ENCODE peak calls at places on chromosomes 13 and 19, in ten cellular contexts. V is psoas muscle, B is brain microvascular endothelial cell, W is prostate gland, O is lower lobe of right lung, L is adrenal gland, T is uterus, R is fibroblast of pulmonary artery, F is astrocyte of the spinal cord, N is spleen. E is an unnamed sample.

GRCh38 chr19:49425922-49426592 is 869 bp downstream of the GFY start:
- DNase-seq in V (no peak), B (no peak), W (no peak), O (no peak), L (no peak), T (no peak), R (no peak), F (no peak), N (no peak), E (no peak)

GRCh38 chr19:739998-740715 is 10.8 kb upstream of the MISP start:
- DNase-seq in V (peak), B (no peak), W (no peak), O (no peak), L (no peak), T (no peak), R (no peak), F (no peak), N (no peak), E (no peak)

GRCh38 chr19:14471436-14472187 is 3.5 kb downstream of the PTGER1 start:
- DNase-seq in V (no peak), B (no peak), W (no peak), O (no peak), L (no peak), T (no peak), R (no peak), F (no peak), N (no peak), E (no peak)

GRCh38 chr13:38944219-38944618 is 46.4 kb downstream of the STOML3 start:
- DNase-seq in V (no peak), B (no peak), W (no peak), O (no peak), L (no peak), T (no peak), R (no peak), F (no peak), N (no peak), E (no peak)

GRCh38 chr19:1591421-1592022 is 1.1 kb downstream of the MBD3 start:
- DNase-seq in V (no peak), B (no peak), W (no peak), O (no peak), L (peak), T (no peak), R (peak), F (no peak), N (no peak), E (no peak)

GRCh38 chr13:21625366-21625765 is 21.4 kb upstream of the MICU2 start:
- DNase-seq in V (no peak), B (peak), W (no peak), O (no peak), L (peak), T (no peak), R (peak), F (peak), N (no peak), E (no peak)

GRCh38 chr13:100088648-100089601 is at the start of gene PCCA:
- DNase-seq in V (peak), B (peak), W (peak), O (peak), L (peak), T (peak), R (peak), F (peak), N (peak), E (peak)

GRCh38 chr13:98174321-98174720 is 2.7 kb downstream of the RNF113B start:
- DNase-seq in V (no peak), B (no peak), W (no peak), O (no peak), L (no peak), T (no peak), R (no peak), F (peak), N (no peak), E (no peak)

GRCh38 chr19:17394891-17395415 is 957 bp upstream of the CCDC194 start:
- DNase-seq in V (peak), B (no peak), W (no peak), O (peak), L (peak), T (peak), R (peak), F (peak), N (peak), E (no peak)

GRCh38 chr19:35562776-35563175 is 682 bp downstream of the ATP4A start:
- DNase-seq in V (no peak), B (no peak), W (no peak), O (no peak), L (no peak), T (no peak), R (no peak), F (no peak), N (no peak), E (no peak)

GRCh38 chr19:3722443-3723109 is 14.4 kb downstream of the TJP3 start:
- DNase-seq in V (no peak), B (no peak), W (peak), O (peak), L (no peak), T (no peak), R (no peak), F (no peak), N (no peak), E (no peak)

GRCh38 chr13:46660859-46661258 is 107.9 kb downstream of the LRCH1 start:
- DNase-seq in V (no peak), B (no peak), W (no peak), O (no peak), L (no peak), T (no peak), R (no peak), F (no peak), N (no peak), E (no peak)

GRCh38 chr13:77530870-77531269 is 4.6 kb upstream of the SCEL start:
- DNase-seq in V (no peak), B (no peak), W (no peak), O (no peak), L (no peak), T (no peak), R (no peak), F (no peak), N (no peak), E (no peak)

GRCh38 chr19:54959840-54960239 is 6.3 kb upstream of the NLRP2 start:
- DNase-seq in V (no peak), B (no peak), W (no peak), O (no peak), L (no peak), T (no peak), R (no peak), F (no peak), N (no peak), E (no peak)

GRCh38 chr13:110920038-110920437 is 5.2 kb upstream of the ANKRD10 start:
- DNase-seq in V (peak), B (no peak), W (no peak), O (no peak), L (peak), T (no peak), R (no peak), F (no peak), N (no peak), E (no peak)

GRCh38 chr19:10193666-10194499 is 870 bp downstream of the DNMT1 start:
- DNase-seq in V (no peak), B (peak), W (no peak), O (no peak), L (no peak), T (no peak), R (peak), F (peak), N (peak), E (no peak)

GRCh38 chr19:45645068-45645630 is 6.0 kb upstream of the EML2 start:
- DNase-seq in V (peak), B (no peak), W (no peak), O (no peak), L (no peak), T (no peak), R (no peak), F (no peak), N (no peak), E (no peak)
- TF ChIP-seq CTCF in V (no peak), B (no peak), W (no peak), O (no peak), L (no peak), T (no peak), R (no peak), F (no peak), N (no peak), E (no peak)

GRCh38 chr19:13002389-13002898 is 7.2 kb downstream of the NFIX start:
- DNase-seq in V (peak), B (no peak), W (peak), O (no peak), L (no peak), T (no peak), R (no peak), F (no peak), N (no peak), E (no peak)
- TF ChIP-seq CTCF in V (no peak), B (no peak), W (peak), O (peak), L (no peak), T (peak), R (no peak), F (peak), N (no peak), E (peak)

GRCh38 chr13:43408274-43408673 is 378.5 kb downstream of the ENOX1 start:
- DNase-seq in V (no peak), B (no peak), W (no peak), O (no peak), L (no peak), T (no peak), R (no peak), F (no peak), N (no peak), E (no peak)

GRCh38 chr13:43411741-43412140 is 375.0 kb downstream of the ENOX1 start:
- DNase-seq in V (peak), B (no peak), W (no peak), O (no peak), L (no peak), T (peak), R (no peak), F (peak), N (no peak), E (no peak)

GRCh38 chr13:43411211-43411610 is 375.6 kb downstream of the ENOX1 start:
- DNase-seq in V (no peak), B (no peak), W (no peak), O (no peak), L (no peak), T (no peak), R (no peak), F (no peak), N (no peak), E (no peak)

GRCh38 chr13:43414111-43414510 is 372.7 kb downstream of the ENOX1 start:
- DNase-seq in V (no peak), B (no peak), W (no peak), O (no peak), L (no peak), T (no peak), R (no peak), F (no peak), N (no peak), E (no peak)
- TF ChIP-seq CTCF in V (no peak), B (no peak), W (no peak), O (no peak), L (no peak), T (no peak), R (no peak), F (no peak), N (no peak), E (no peak)

DNA sequence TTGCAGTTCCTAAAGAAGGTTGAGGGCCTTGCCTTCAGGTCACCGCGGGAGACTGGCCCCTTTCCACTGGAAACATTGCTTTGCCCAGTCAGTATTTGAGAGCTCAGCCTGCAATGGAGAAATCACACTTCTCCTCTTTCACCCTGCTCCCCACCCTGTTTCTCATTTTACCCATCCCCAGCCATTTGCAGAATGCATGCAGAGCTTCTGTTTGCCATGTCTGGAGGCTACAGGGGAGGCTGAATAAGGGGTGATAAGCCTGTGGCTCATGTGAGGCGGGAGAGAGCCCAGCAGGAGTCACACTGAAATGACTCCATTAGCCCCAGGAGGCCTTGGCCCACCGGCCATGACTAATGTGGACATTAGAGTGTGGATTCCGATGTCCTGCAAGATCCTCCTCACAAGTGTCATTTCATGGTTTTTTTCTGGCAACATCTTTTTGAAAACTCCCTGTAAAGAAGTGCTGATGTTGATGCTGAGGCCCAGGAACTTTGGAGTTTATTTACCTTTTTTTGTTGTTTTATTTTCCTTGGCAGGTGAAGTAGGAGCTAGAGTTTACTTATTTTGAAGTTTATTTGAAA is 6.3 kb downstream of the SPINT2 start:
- DNase-seq in V (no peak), B (peak), W (no peak), O (no peak), L (peak), T (no peak), R (no peak), F (peak), N (no peak), E (no peak)
- TF ChIP-seq CTCF in V (no peak), B (no peak), W (no peak), O (no peak), L (no peak), T (no peak), R (no peak), F (no peak), N (no peak), E (no peak)

DNA sequence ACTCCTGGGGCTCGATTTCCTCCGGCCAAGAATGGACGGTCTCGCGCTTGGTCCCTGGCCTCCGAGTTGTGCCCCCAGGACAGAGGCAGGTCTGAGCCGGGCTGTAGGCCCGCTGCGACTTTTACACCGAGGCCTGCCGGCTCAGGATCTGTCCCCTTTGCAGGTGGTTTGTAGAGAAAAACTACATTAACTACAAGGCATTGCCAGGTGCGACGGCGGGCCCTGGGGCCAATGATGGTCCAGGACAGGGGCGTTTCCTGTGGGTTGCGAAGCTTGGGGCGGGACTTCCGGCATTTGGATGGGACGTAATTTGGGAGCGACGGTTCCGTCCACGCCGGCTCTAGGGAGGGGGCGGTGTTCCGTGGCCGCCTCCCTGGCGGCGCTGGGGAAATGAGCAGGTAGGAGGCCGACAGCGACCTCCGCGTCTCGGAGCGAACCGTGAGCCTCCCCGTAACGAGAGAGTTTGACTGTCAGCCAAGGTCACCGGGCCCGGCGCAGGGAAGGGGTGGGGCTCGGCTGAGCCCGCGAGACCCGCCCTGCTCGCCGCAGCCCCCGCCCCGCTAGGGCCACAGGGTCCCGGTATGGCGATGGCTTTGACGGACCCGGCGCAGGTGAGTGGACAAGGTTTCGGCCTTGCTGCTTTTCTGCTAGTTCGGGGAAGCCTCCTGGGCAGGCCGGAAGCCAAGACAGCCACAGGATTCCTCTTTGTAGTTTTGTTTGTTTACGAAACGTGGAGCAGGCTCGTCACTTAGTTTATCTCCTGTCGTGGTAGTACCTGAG is at the start of gene ZNF805:
- DNase-seq in V (peak), B (peak), W (peak), O (peak), L (peak), T (peak), R (peak), F (peak), N (peak), E (peak)
- TF ChIP-seq CTCF in V (peak), B (peak), W (peak), O (no peak), L (peak), T (peak), R (no peak), F (peak), N (peak), E (no peak)

GRCh38 chr13:72342364-72342763 is 385.1 kb downstream of the MZT1 start:
- DNase-seq in V (no peak), B (no peak), W (no peak), O (no peak), L (no peak), T (no peak), R (no peak), F (no peak), N (no peak), E (no peak)

GRCh38 chr13:72346716-72347115 is 380.7 kb downstream of the MZT1 start:
- DNase-seq in V (no peak), B (no peak), W (no peak), O (no peak), L (no peak), T (no peak), R (no peak), F (no peak), N (no peak), E (no peak)

GRCh38 chr13:72341904-72342303 is 385.5 kb downstream of the MZT1 start:
- DNase-seq in V (no peak), B (no peak), W (no peak), O (no peak), L (no peak), T (no peak), R (no peak), F (no peak), N (no peak), E (no peak)
- TF ChIP-seq CTCF in V (no peak), B (no peak), W (no peak), O (no peak), L (no peak), T (no peak), R (no peak), F (no peak), N (no peak), E (no peak)

GRCh38 chr13:92573467-92574057 is 653.0 kb upstream of the GPC6 start:
- DNase-seq in V (no peak), B (peak), W (no peak), O (no peak), L (no peak), T (no peak), R (peak), F (peak), N (no peak), E (no peak)
- TF ChIP-seq CTCF in V (no peak), B (peak), W (no peak), O (no peak), L (no peak), T (no peak), R (peak), F (peak), N (no peak), E (no peak)

GRCh38 chr13:27176772-27177171 is 5.2 kb upstream of the USP12 start:
- DNase-seq in V (no peak), B (no peak), W (no peak), O (no peak), L (no peak), T (no peak), R (no peak), F (no peak), N (no peak), E (no peak)

GRCh38 chr13:27182844-27183497 is 11.4 kb upstream of the USP12 start:
- DNase-seq in V (peak), B (peak), W (no peak), O (no peak), L (peak), T (no peak), R (peak), F (peak), N (no peak), E (no peak)

GRCh38 chr13:27174766-27175455 is 3.3 kb upstream of the USP12 start:
- DNase-seq in V (no peak), B (no peak), W (no peak), O (no peak), L (no peak), T (no peak), R (no peak), F (no peak), N (no peak), E (no peak)

GRCh38 chr13:27182054-27182453 is 10.4 kb upstream of the USP12 start:
- DNase-seq in V (no peak), B (no peak), W (no peak), O (no peak), L (no peak), T (no peak), R (no peak), F (no peak), N (no peak), E (no peak)

DNA sequence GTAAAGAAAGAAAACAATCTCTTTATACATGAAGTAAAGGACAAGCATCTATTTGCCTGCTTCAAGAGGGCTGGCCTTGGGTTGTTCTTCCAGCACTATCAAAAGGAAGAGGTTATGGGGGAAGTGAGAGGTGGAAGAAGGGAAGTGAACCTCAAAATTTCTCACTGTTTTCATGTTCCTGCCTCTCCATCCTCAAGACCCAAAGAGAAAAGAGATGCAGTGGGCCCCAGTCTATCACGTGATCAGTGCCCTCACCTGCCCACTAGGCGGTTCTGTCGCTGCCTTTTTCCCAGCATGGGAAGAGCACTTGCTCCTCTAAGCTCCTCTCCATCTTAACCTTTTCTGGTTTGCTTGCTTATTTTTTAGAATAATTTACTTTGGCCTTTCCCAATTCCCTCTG is 6.2 kb upstream of the USP12 start:
- DNase-seq in V (no peak), B (no peak), W (no peak), O (no peak), L (no peak), T (no peak), R (no peak), F (no peak), N (no peak), E (no peak)
- TF ChIP-seq CTCF in V (no peak), B (peak), W (no peak), O (no peak), L (no peak), T (no peak), R (no peak), F (no peak), N (no peak), E (no peak)

GRCh38 chr19:43595999-43596841 is at the start of the genes IRGQ and ZNF576:
- DNase-seq in V (peak), B (peak), W (peak), O (peak), L (peak), T (peak), R (peak), F (peak), N (peak), E (peak)
- TF ChIP-seq CTCF in V (no peak), B (no peak), W (no peak), O (no peak), L (no peak), T (no peak), R (no peak), F (peak), N (no peak), E (peak)

DNA sequence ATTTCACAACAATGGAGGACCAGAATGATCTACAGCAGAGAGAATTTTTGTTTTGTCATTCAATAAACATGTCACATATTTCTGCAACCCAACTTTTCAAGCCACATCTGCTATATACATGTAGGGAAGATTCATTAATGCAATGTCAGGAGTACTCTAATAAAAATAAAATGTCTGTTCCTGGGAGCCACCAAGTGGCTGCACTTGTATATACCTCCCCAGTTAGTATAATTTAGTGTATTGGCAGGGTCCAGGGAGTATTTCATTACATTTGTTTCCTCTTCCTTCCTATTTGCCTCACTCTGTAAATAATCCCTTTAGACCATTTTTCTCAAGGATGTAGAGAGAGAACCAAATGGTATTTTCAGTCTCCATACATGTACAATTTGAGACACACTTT is 1169.0 kb downstream of the DIAPH3 start:
- DNase-seq in V (no peak), B (no peak), W (no peak), O (no peak), L (no peak), T (no peak), R (peak), F (no peak), N (no peak), E (no peak)
- TF ChIP-seq CTCF in V (no peak), B (peak), W (no peak), O (no peak), L (no peak), T (no peak), R (peak), F (peak), N (no peak), E (no peak)

E was measured in AG09319.